ENCODE peak calls at places on chromosome X, in five cellular contexts. E, U, O, V and Z are unnamed samples.

GRCh38 chrX:51891821-51892551 is 1.4 kb upstream of the MAGED1 start:
- DNase-seq in V (no peak), E (no peak), O (peak), U (peak), Z (peak)

GRCh38 chrX:17608898-17609297 is 128.4 kb upstream of the SCML1 start:
- DNase-seq in U (no peak), O (peak), V (no peak), E (no peak), Z (no peak)

GRCh38 chrX:10485331-10485730 is 135.1 kb downstream of the MID1 start:
- DNase-seq in V (no peak), U (no peak), E (no peak), O (peak), Z (no peak)

GRCh38 chrX:109312757-109313156 is 169.1 kb downstream of the GUCY2F start:
- DNase-seq in E (no peak), O (peak), U (no peak), V (no peak), Z (no peak)

GRCh38 chrX:153926863-153927685 is 1.0 kb upstream of the ARHGAP4 start:
- DNase-seq in O (peak), U (peak), E (peak), V (peak), Z (no peak)

GRCh38 chrX:9420513-9420912 is 44.3 kb upstream of the TBL1X start:
- DNase-seq in V (no peak), O (peak), U (no peak), E (no peak), Z (no peak)

GRCh38 chrX:84078991-84079390 is 109.0 kb downstream of the RPS6KA6 start:
- DNase-seq in E (no peak), U (no peak), O (no peak), V (no peak), Z (no peak)

GRCh38 chrX:46325312-46325877 is 219.8 kb downstream of the ZNF674 start:
- DNase-seq in U (no peak), V (peak), O (peak), E (no peak), Z (no peak)

GRCh38 chrX:149010026-149010898 is 494.8 kb downstream of the IDS start:
- DNase-seq in U (no peak), O (no peak), E (no peak), V (no peak), Z (no peak)

GRCh38 chrX:152520653-152521052 is 69.5 kb upstream of the GABRA3 start:
- DNase-seq in V (no peak), E (no peak), U (no peak), O (no peak), Z (no peak)

GRCh38 chrX:151984328-151984727 is 9.9 kb upstream of the GABRE start:
- DNase-seq in E (no peak), O (peak), U (peak), V (no peak), Z (no peak)

GRCh38 chrX:104195489-104196084 is 29.3 kb downstream of the FAM199X start:
- DNase-seq in O (peak), U (no peak), V (no peak), E (no peak), Z (no peak)

GRCh38 chrX:43654431-43655150 is 1.5 kb upstream of the MAOA start:
- DNase-seq in O (peak), E (peak), U (peak), V (peak), Z (peak)

GRCh38 chrX:97405031-97405685 is 521.5 kb downstream of the RPA4 start:
- DNase-seq in E (no peak), V (no peak), U (no peak), O (peak), Z (no peak)

GRCh38 chrX:10900585-10901289 is 210.4 kb upstream of the HCCS start:
- DNase-seq in U (no peak), V (no peak), O (peak), E (no peak), Z (no peak)

GRCh38 chrX:1658083-1658463 is 43.2 kb downstream of the ASMT start:
- DNase-seq in U (no peak), V (peak), E (no peak), O (no peak), Z (no peak)

GRCh38 chrX:12894074-12894691 is 12.2 kb upstream of the TLR8 start:
- DNase-seq in U (no peak), V (peak), O (peak), E (peak), Z (no peak)

GRCh38 chrX:120140293-120140981 is 18.0 kb upstream of the RHOXF2 start:
- DNase-seq in O (no peak), V (no peak), E (no peak), U (no peak), Z (no peak)

GRCh38 chrX:143363419-143363818 is 153.9 kb downstream of the SPANXN3 start:
- DNase-seq in E (no peak), V (no peak), O (no peak), U (no peak), Z (no peak)

GRCh38 chrX:50813843-50814661 is at the start of gene SHROOM4:
- DNase-seq in E (peak), O (peak), U (peak), V (no peak), Z (no peak)

GRCh38 chrX:102744307-102744706 is 23.8 kb downstream of the GPRASP3 start:
- DNase-seq in U (no peak), V (no peak), E (no peak), O (no peak), Z (no peak)

GRCh38 chrX:22699591-22700091 is 300.1 kb upstream of the DDX53 start:
- DNase-seq in V (no peak), O (no peak), U (no peak), E (no peak), Z (peak)

GRCh38 chrX:134572816-134573682 is 85.2 kb downstream of the PLAC1 start:
- DNase-seq in U (no peak), V (no peak), O (no peak), E (no peak), Z (no peak)

GRCh38 chrX:101051549-101052302 is at the start of gene TRMT2B:
- DNase-seq in V (peak), E (peak), O (peak), U (peak), Z (peak)

GRCh38 chrX:42246814-42247213 is 323.5 kb upstream of the CASK start:
- DNase-seq in O (peak), E (no peak), U (no peak), V (no peak), Z (no peak)

GRCh38 chrX:104270916-104271512 is 16.3 kb upstream of the ESX1 start:
- DNase-seq in E (peak), O (peak), U (peak), V (peak), Z (peak)